ENCODE peak calls at places on chromosomes 5 and 9, in eight cellular contexts. One of them, this sample, is unnamed.
A peak's percentile ranks its signal among the peaks of the same experiment; 100 is the strongest.

GRCh38 chr5:58751222-58751621 is 168.3 kb downstream of the RAB3C start:
- DNase-seq in hepatocyte: peak; percentile 31
- DNase-seq in GM23338: no peak
- DNase-seq in SK-N-SH: peak; percentile 4
- DNase-seq in OCI-LY7: no peak
- DNase-seq in neural progenitor cell: no peak
- DNase-seq in PC-3: peak; percentile 52
- DNase-seq in HCT116: peak; percentile 13
- DNase-seq in this sample: peak; percentile 18

GRCh38 chr5:72760259-72760658 is 56.2 kb upstream of the TNPO1 start:
- DNase-seq in hepatocyte: no peak
- DNase-seq in GM23338: no peak
- DNase-seq in SK-N-SH: no peak
- DNase-seq in OCI-LY7: no peak
- DNase-seq in neural progenitor cell: no peak
- DNase-seq in PC-3: peak; percentile 7
- DNase-seq in HCT116: no peak
- DNase-seq in this sample: peak; percentile 62

GRCh38 chr5:156366536-156366935 is 39.6 kb downstream of the SGCD start:
- DNase-seq in hepatocyte: no peak
- DNase-seq in GM23338: no peak
- DNase-seq in SK-N-SH: no peak
- DNase-seq in OCI-LY7: no peak
- DNase-seq in neural progenitor cell: no peak
- DNase-seq in PC-3: no peak
- DNase-seq in HCT116: no peak
- DNase-seq in this sample: peak; percentile 52

GRCh38 chr5:32206799-32207634 is 32.9 kb upstream of the GOLPH3 start:
- DNase-seq in hepatocyte: no peak
- DNase-seq in GM23338: no peak
- DNase-seq in SK-N-SH: no peak
- DNase-seq in OCI-LY7: no peak
- DNase-seq in neural progenitor cell: no peak
- DNase-seq in PC-3: no peak
- DNase-seq in HCT116: no peak
- DNase-seq in this sample: no peak

GRCh38 chr9:91711755-91712591 is 238.1 kb downstream of the ROR2 start:
- DNase-seq in hepatocyte: no peak
- DNase-seq in GM23338: no peak
- DNase-seq in SK-N-SH: no peak
- DNase-seq in OCI-LY7: peak; percentile 83
- DNase-seq in neural progenitor cell: no peak
- DNase-seq in PC-3: peak; percentile 19
- DNase-seq in HCT116: no peak
- DNase-seq in this sample: peak; percentile 39

GRCh38 chr5:107578051-107578635 is 92.6 kb downstream of the EFNA5 start:
- DNase-seq in hepatocyte: no peak
- DNase-seq in GM23338: no peak
- DNase-seq in SK-N-SH: no peak
- DNase-seq in OCI-LY7: no peak
- DNase-seq in neural progenitor cell: no peak
- DNase-seq in PC-3: peak; percentile 81
- DNase-seq in HCT116: no peak
- DNase-seq in this sample: peak; percentile 20

GRCh38 chr9:36597412-36598178 is 24.9 kb downstream of the MELK start:
- DNase-seq in hepatocyte: peak; percentile 43
- DNase-seq in GM23338: peak; percentile 62
- DNase-seq in SK-N-SH: peak; percentile 51
- DNase-seq in OCI-LY7: peak; percentile 47
- DNase-seq in neural progenitor cell: peak; percentile 30
- DNase-seq in PC-3: peak; percentile 47
- DNase-seq in HCT116: peak; percentile 32
- DNase-seq in this sample: peak; percentile 80

GRCh38 chr5:1550287-1551076 is 26.7 kb upstream of the LPCAT1 start:
- DNase-seq in hepatocyte: no peak
- DNase-seq in GM23338: no peak
- DNase-seq in SK-N-SH: no peak
- DNase-seq in OCI-LY7: no peak
- DNase-seq in neural progenitor cell: no peak
- DNase-seq in PC-3: no peak
- DNase-seq in HCT116: no peak
- DNase-seq in this sample: no peak

GRCh38 chr9:127805620-127806019 is 2.9 kb downstream of the FPGS start:
- DNase-seq in hepatocyte: peak; percentile 45
- DNase-seq in GM23338: peak; percentile 92
- DNase-seq in SK-N-SH: peak; percentile 62
- DNase-seq in OCI-LY7: peak; percentile 65
- DNase-seq in neural progenitor cell: peak; percentile 82
- DNase-seq in PC-3: no peak
- DNase-seq in HCT116: peak; percentile 47
- DNase-seq in this sample: peak; percentile 54

GRCh38 chr5:150062523-150062922 is 23.8 kb downstream of the CSF1R start:
- DNase-seq in hepatocyte: no peak
- DNase-seq in GM23338: no peak
- DNase-seq in SK-N-SH: no peak
- DNase-seq in OCI-LY7: no peak
- DNase-seq in neural progenitor cell: no peak
- DNase-seq in PC-3: no peak
- DNase-seq in HCT116: no peak
- DNase-seq in this sample: no peak

GRCh38 chr9:130837002-130837511 is 2.0 kb downstream of the ABL1 start:
- DNase-seq in hepatocyte: no peak
- DNase-seq in GM23338: no peak
- DNase-seq in SK-N-SH: peak; percentile 38
- DNase-seq in OCI-LY7: no peak
- DNase-seq in neural progenitor cell: no peak
- DNase-seq in PC-3: no peak
- DNase-seq in HCT116: no peak
- DNase-seq in this sample: peak; percentile 86

GRCh38 chr5:65279603-65280002 is 202.1 kb downstream of the ADAMTS6 start:
- DNase-seq in hepatocyte: no peak
- DNase-seq in GM23338: no peak
- DNase-seq in SK-N-SH: no peak
- DNase-seq in OCI-LY7: no peak
- DNase-seq in neural progenitor cell: no peak
- DNase-seq in PC-3: no peak
- DNase-seq in HCT116: no peak
- DNase-seq in this sample: no peak

GRCh38 chr9:99385814-99386279 is 163.8 kb downstream of the SEC61B start:
- DNase-seq in hepatocyte: peak; percentile 19
- DNase-seq in GM23338: no peak
- DNase-seq in SK-N-SH: no peak
- DNase-seq in OCI-LY7: no peak
- DNase-seq in neural progenitor cell: no peak
- DNase-seq in PC-3: no peak
- DNase-seq in HCT116: peak; percentile 22
- DNase-seq in this sample: peak; percentile 53

GRCh38 chr5:7418276-7418675 is 22.3 kb downstream of the ADCY2 start:
- DNase-seq in hepatocyte: no peak
- DNase-seq in GM23338: no peak
- DNase-seq in SK-N-SH: no peak
- DNase-seq in OCI-LY7: no peak
- DNase-seq in neural progenitor cell: no peak
- DNase-seq in PC-3: no peak
- DNase-seq in HCT116: no peak
- DNase-seq in this sample: no peak

GRCh38 chr9:4596165-4596922 is 65.8 kb upstream of the PLPP6 start:
- DNase-seq in hepatocyte: no peak
- DNase-seq in GM23338: no peak
- DNase-seq in SK-N-SH: no peak
- DNase-seq in OCI-LY7: peak; percentile 35
- DNase-seq in neural progenitor cell: peak; percentile 3
- DNase-seq in PC-3: no peak
- DNase-seq in HCT116: no peak
- DNase-seq in this sample: no peak

GRCh38 chr9:126317513-126317912 is 9.1 kb upstream of the MVB12B start:
- DNase-seq in hepatocyte: no peak
- DNase-seq in GM23338: no peak
- DNase-seq in SK-N-SH: no peak
- DNase-seq in OCI-LY7: no peak
- DNase-seq in neural progenitor cell: no peak
- DNase-seq in PC-3: peak; percentile 41
- DNase-seq in HCT116: no peak
- DNase-seq in this sample: peak; percentile 21

GRCh38 chr9:5842926-5843325 is 10.0 kb upstream of the ERMP1 start:
- DNase-seq in hepatocyte: no peak
- DNase-seq in GM23338: no peak
- DNase-seq in SK-N-SH: no peak
- DNase-seq in OCI-LY7: no peak
- DNase-seq in neural progenitor cell: no peak
- DNase-seq in PC-3: no peak
- DNase-seq in HCT116: no peak
- DNase-seq in this sample: no peak

GRCh38 chr9:5846501-5846921 is 13.6 kb upstream of the ERMP1 start:
- DNase-seq in hepatocyte: no peak
- DNase-seq in GM23338: no peak
- DNase-seq in SK-N-SH: no peak
- DNase-seq in OCI-LY7: no peak
- DNase-seq in neural progenitor cell: no peak
- DNase-seq in PC-3: peak; percentile 81
- DNase-seq in HCT116: no peak
- DNase-seq in this sample: peak; percentile 30

GRCh38 chr9:5845147-5845531 is 12.2 kb upstream of the ERMP1 start:
- DNase-seq in hepatocyte: no peak
- DNase-seq in GM23338: no peak
- DNase-seq in SK-N-SH: no peak
- DNase-seq in OCI-LY7: no peak
- DNase-seq in neural progenitor cell: no peak
- DNase-seq in PC-3: no peak
- DNase-seq in HCT116: no peak
- DNase-seq in this sample: no peak

GRCh38 chr9:5846080-5846479 is 13.2 kb upstream of the ERMP1 start:
- DNase-seq in hepatocyte: no peak
- DNase-seq in GM23338: no peak
- DNase-seq in SK-N-SH: peak; percentile 43
- DNase-seq in OCI-LY7: no peak
- DNase-seq in neural progenitor cell: no peak
- DNase-seq in PC-3: no peak
- DNase-seq in HCT116: no peak
- DNase-seq in this sample: no peak

DNA sequence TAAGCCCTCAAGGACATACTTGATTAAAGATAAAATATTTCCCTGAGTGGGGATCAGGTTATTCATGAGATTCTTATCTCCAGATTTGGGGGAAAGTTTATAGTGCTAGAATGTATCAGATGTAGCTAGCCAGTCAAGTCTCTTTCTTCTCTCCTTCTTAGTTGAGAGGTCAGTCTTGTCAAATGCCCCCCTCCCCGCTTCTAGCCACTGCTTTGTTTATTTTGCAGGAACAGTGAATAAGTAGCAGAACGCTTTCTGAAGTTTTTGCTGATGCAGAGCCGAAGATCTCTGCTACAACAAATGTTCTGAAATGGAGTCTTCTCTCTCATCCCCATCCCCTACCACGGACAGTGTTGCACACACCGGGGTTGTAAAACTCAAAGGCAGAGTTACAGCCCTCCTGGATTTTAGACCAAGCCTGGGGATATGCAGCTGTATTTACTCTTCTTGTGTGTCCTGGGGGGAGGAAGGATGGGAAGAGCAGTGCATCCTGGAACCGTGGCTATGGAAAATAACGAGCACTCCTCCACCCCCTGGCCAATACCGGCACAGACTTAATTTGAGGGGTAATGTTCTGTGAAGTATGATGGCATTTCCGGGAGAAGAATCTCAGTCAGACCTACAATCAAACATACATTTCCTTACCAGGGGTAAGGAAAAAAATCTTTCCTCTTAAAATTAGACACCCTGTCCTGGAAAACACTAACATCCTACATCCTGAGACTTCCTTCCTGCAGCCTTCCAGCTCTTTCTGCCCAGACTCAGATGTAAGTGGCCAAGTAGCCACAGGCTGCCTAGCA is 10.7 kb upstream of the ERMP1 start:
- DNase-seq in hepatocyte: peak; percentile 39
- DNase-seq in GM23338: no peak
- DNase-seq in SK-N-SH: peak; percentile 26
- DNase-seq in OCI-LY7: no peak
- DNase-seq in neural progenitor cell: no peak
- DNase-seq in PC-3: peak; percentile 66
- DNase-seq in HCT116: no peak
- DNase-seq in this sample: no peak
- H3K4me3 ChIP-seq in hepatocyte: no peak overlapping the region
- H3K4me3 ChIP-seq in GM23338: no peak overlapping the region
- H3K4me3 ChIP-seq in SK-N-SH: no peak overlapping the region
- H3K4me3 ChIP-seq in OCI-LY7: no peak overlapping the region
- H3K4me3 ChIP-seq in neural progenitor cell: no peak overlapping the region
- H3K4me3 ChIP-seq in PC-3: peak overlapping the region; percentile 5
- H3K4me3 ChIP-seq in HCT116: no peak overlapping the region
- H3K4me3 ChIP-seq in this sample: no peak overlapping the region

DNA sequence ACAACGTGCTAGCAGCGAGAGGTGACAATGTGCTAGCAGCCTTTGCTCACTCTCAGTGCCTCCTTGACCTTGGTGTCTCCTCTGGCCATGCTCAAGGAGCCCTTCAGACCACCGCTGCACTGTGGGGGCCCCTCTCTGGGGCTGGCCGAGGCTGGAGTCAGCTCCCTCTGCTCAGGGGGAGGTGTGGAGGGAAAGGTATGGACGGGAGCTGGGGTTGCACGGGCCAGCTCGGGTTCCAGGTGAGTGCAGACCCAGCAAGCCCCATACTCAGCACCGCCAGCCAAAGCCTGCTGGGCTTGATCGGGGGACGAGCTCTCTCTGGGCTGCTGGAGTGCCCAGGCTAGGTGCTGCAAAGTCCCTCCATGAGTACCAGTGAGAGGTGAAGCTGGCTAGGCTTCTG is 180.2 kb downstream of the TRIM36 start:
- DNase-seq in hepatocyte: no peak
- DNase-seq in GM23338: no peak
- DNase-seq in SK-N-SH: no peak
- DNase-seq in OCI-LY7: no peak
- DNase-seq in neural progenitor cell: no peak
- DNase-seq in PC-3: no peak
- DNase-seq in HCT116: no peak
- DNase-seq in this sample: no peak
- TF ChIP-seq EZH2phosphoT487 in hepatocyte: no peak
- TF ChIP-seq EZH2phosphoT487 in GM23338: no peak
- TF ChIP-seq EZH2phosphoT487 in SK-N-SH: no peak
- TF ChIP-seq EZH2phosphoT487 in OCI-LY7: no peak
- TF ChIP-seq EZH2phosphoT487 in neural progenitor cell: no peak
- TF ChIP-seq EZH2phosphoT487 in PC-3: no peak
- TF ChIP-seq EZH2phosphoT487 in HCT116: no peak
- TF ChIP-seq EZH2phosphoT487 in this sample: no peak

GRCh38 chr5:55338092-55338613 is 30.4 kb downstream of the MTREX start:
- DNase-seq in hepatocyte: no peak
- DNase-seq in GM23338: no peak
- DNase-seq in SK-N-SH: no peak
- DNase-seq in OCI-LY7: no peak
- DNase-seq in neural progenitor cell: no peak
- DNase-seq in PC-3: no peak
- DNase-seq in HCT116: no peak
- DNase-seq in this sample: peak; percentile 38
- H3K4me3 ChIP-seq in hepatocyte: no peak overlapping the region
- H3K4me3 ChIP-seq in GM23338: no peak overlapping the region
- H3K4me3 ChIP-seq in SK-N-SH: no peak overlapping the region
- H3K4me3 ChIP-seq in OCI-LY7: no peak overlapping the region
- H3K4me3 ChIP-seq in neural progenitor cell: no peak overlapping the region
- H3K4me3 ChIP-seq in PC-3: no peak overlapping the region
- H3K4me3 ChIP-seq in HCT116: no peak overlapping the region
- H3K4me3 ChIP-seq in this sample: peak overlapping the region; percentile 59

DNA sequence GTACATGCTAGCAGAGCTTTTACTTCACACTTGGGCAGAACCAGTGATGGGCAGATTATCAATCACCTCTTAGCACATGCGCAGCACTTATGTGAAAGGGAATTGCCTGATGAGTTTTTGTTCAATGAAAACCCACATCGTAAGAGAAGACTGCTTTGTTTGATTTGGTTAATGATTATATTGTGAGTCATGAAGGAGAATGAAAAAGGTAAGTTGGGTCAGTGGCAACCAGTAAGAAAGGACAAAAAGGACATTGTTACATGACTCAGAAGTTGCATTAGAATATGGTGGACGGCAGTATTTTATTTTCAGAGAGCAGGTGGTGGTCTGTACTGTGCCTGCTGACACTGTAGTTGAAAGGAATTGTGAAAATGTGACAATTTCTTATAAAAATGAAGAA is 127.4 kb downstream of the AOPEP start:
- DNase-seq in hepatocyte: peak; percentile 28
- DNase-seq in GM23338: no peak
- DNase-seq in SK-N-SH: no peak
- DNase-seq in OCI-LY7: no peak
- DNase-seq in neural progenitor cell: no peak
- DNase-seq in PC-3: peak; percentile 69
- DNase-seq in HCT116: peak; percentile 75
- DNase-seq in this sample: no peak
- TF ChIP-seq EZH2phosphoT487 in hepatocyte: no peak
- TF ChIP-seq EZH2phosphoT487 in GM23338: no peak
- TF ChIP-seq EZH2phosphoT487 in SK-N-SH: no peak
- TF ChIP-seq EZH2phosphoT487 in OCI-LY7: no peak
- TF ChIP-seq EZH2phosphoT487 in neural progenitor cell: no peak
- TF ChIP-seq EZH2phosphoT487 in PC-3: no peak
- TF ChIP-seq EZH2phosphoT487 in HCT116: no peak
- TF ChIP-seq EZH2phosphoT487 in this sample: no peak

This sample was measured in GM23248.